ENCODE peak calls at places on chromosomes 7 and 10, in eight cellular contexts. Z, O, Y, J, K, R, A and N are unnamed samples. For H3K27me3, the result is how much of the 10 kb centered on the place peaks cover.

GRCh38 chr10:11593612-11594011 is 17.8 kb downstream of the USP6NL start:
- DNase-seq in K (no peak), R (no peak), A (no peak), J (no peak), Y (no peak), Z (no peak), O (no peak), N (no peak)

GRCh38 chr10:117175901-117176534 is 21.3 kb upstream of the KCNK18 start:
- DNase-seq in O (peak), A (peak), Z (peak), J (peak), Y (no peak), K (no peak), R (peak), N (peak)

GRCh38 chr7:97973206-97973658 is 16.8 kb downstream of the OCM2 start:
- DNase-seq in Y (peak), Z (peak), R (no peak), A (peak), O (no peak), K (no peak), J (no peak), N (no peak)

GRCh38 chr10:17216217-17216900 is 11.7 kb upstream of the VIM start:
- DNase-seq in J (no peak), A (peak), R (no peak), O (peak), Y (no peak), Z (no peak), K (no peak), N (no peak)

GRCh38 chr10:16944961-16945360 is 127.7 kb upstream of the RSU1 start:
- DNase-seq in K (no peak), Y (no peak), A (no peak), O (peak), J (no peak), Z (no peak), R (no peak), N (no peak)

GRCh38 chr7:124275411-124275810 is 242.5 kb upstream of the TMEM229A start:
- DNase-seq in K (no peak), A (no peak), J (no peak), R (no peak), Y (no peak), Z (no peak), O (no peak), N (no peak)

GRCh38 chr7:100493476-100494264 is 9.9 kb downstream of the NYAP1 start:
- DNase-seq in Z (peak), J (no peak), O (no peak), K (no peak), A (no peak), Y (no peak), R (peak), N (no peak)

GRCh38 chr10:119103687-119104652 is at the start of gene DENND10:
- DNase-seq in O (peak), R (peak), K (peak), J (peak), Z (peak), Y (no peak), A (peak), N (peak)

GRCh38 chr10:71850745-71851629 is at the start of gene PSAP:
- DNase-seq in Z (peak), Y (peak), R (peak), O (peak), A (peak), J (peak), K (peak), N (peak)

GRCh38 chr7:36131026-36131425 is 22.0 kb upstream of the EEPD1 start:
- DNase-seq in J (no peak), K (no peak), A (no peak), Z (no peak), Y (no peak), O (peak), R (no peak), N (no peak)

GRCh38 chr10:127349737-127350136 is 153.3 kb upstream of the INSYN2A start:
- DNase-seq in J (no peak), A (no peak), K (no peak), Y (no peak), Z (no peak), O (no peak), R (no peak), N (no peak)

GRCh38 chr7:138753611-138754010 is 44.2 kb upstream of the TMEM213 start:
- DNase-seq in R (no peak), A (no peak), O (no peak), Z (no peak), K (no peak), J (no peak), Y (no peak), N (no peak)

GRCh38 chr7:102830206-102830605 is 81.4 kb downstream of the FAM185A start:
- DNase-seq in Y (no peak), R (no peak), Z (no peak), K (no peak), J (no peak), O (peak), A (no peak), N (no peak)

GRCh38 chr7:90708841-90709317 is 112.8 kb downstream of the CDK14 start:
- DNase-seq in K (no peak), J (no peak), A (peak), O (peak), R (no peak), Z (peak), Y (peak), N (no peak)

DNA sequence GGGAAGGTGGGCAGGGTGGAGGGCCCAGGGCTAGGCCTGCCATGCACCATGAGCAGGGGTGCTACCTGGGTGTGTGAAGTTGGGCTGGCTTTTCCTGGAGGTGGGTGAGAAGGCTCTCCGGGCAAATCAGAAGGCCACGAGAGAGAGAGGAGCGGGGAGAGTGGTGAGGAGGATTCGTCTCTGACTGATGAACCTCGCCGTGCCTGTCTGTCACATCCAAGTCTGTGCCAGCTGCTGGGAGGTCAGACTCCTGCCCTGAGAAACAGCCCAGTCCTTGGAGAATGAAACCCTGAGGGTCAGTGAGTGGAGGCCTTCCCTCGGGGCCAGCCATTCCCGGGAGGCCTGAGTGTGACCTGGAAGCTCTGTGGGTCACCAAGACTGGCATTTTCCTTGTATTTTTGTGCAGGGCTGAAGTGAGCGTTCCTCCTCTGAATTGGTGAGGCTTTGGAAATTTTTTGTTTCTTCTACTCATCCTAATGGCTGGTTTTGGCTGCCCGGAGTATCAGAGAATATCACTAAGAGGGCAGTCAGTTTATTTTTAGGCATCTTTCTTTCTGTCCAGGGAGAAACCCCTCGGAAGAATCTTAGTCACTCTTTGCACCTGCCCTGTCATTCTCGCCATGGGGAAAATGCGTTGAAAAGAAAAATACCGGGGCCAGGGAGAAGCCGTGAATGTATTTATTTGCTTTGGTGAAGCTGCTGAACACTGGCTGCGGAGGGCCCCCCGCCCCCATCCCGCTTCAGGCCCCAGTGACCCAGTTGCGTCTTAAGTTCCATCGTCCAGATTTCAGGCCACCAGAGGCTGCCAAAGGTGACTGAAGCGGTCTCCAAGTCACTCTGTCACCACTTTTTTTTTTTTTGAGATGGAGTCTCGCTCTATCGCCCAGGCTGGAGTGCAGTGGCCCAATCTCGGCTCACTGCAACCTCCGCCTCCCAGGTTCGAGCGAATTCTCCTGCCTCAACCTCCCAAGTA is 6.5 kb upstream of the AP5Z1 start:
- DNase-seq in Z (no peak), J (no peak), R (no peak), K (no peak), Y (no peak), O (no peak), A (no peak), N (no peak)
- H3K27me3 ChIP-seq in Z (under half), J (under half), R (under half), K (under half), Y (under half), O (under half), A (under half), N (under half)

DNA sequence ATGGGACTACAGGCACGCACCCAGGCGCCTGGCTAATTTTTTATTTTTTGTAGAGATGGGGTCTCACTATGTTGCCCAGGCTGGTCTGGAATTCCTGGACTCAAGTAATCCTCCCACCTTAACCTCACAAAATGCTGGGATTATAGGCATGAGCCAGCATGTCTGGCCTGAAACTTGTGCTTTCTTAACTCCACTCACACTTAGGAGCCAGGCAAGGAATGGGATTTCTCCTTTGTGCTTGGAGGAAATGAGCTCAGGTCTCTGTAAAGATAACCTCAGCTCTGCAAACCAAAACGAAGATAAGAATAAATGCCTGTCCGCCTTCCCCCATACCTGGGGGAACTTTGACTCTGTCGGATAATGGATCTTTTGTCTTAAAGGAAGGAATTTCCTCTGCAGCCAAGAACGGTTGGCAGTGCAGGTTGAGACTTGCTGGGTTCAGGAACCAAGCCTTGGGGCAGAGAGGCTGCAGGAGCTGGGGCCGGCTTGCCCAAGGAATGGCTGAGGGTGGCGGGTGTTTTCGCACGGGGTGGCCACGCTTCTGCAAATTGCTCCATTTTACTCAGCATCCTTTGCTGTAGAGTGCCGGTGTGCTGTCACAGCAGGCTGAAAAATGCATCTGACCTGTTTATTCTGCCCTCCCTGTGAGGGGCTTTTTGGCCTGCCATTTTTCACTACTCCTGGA is 174.2 kb downstream of the KIAA1217 start:
- DNase-seq in A (no peak), O (no peak), Z (no peak), J (no peak), K (no peak), Y (no peak), R (peak), N (no peak)
- H3K27ac ChIP-seq in A (no peak), O (no peak), Z (peak), J (no peak), K (peak), Y (no peak), R (peak), N (no peak)

DNA sequence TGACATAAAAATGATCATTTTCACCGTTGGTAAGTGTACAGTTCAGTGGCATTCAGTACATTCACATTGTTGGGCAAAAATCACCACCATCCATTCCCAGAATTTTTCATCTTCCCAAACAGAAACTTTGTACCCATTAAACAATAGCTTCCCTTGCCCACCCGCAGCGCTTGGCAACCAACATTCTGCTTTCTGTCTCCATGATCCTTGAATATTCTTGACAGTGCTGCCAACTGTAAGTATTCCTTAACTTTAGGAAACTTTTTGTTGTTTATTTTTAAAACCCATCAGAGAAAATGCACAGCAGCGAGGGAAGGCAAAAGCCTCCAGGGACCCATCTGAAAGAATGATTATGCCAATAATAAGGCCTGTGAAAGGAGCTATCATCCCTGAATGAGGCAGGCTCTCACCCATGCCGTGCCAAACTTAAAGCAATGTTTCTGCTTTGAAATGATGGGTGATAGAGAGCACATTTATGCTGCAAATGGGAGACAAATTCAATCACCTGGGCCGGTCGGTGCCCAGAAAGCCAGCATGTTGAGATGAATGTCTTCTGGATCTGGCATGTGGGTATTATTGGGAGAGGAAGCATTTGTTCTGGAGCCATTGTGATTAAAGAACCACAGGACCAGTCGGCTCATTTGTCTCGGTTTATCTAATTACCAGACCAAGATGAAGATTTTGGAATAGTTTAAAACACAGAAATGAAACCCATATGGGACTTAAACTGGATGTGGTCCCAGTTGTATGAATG is 202.1 kb upstream of the NPVF start:
- DNase-seq in A (no peak), K (no peak), Y (no peak), R (no peak), O (no peak), Z (no peak), J (no peak), N (no peak)
- H3K4me3 ChIP-seq in A (no peak), K (no peak), Y (no peak), R (no peak), O (no peak), Z (no peak), J (no peak), N (no peak)

GRCh38 chr10:29915116-29915785 is 144.1 kb downstream of the JCAD start:
- DNase-seq in K (no peak), Z (no peak), A (no peak), J (no peak), O (no peak), R (no peak), Y (no peak), N (no peak)
- H3K27me3 ChIP-seq in K (under half), Z (under half), A (under half), J (under half), O (half or more), R (under half), Y (under half), N (under half)